ENCODE peak calls at places on chromosomes 16 and 17, in five cellular contexts. D is NT2/D1; U is gastrocnemius medialis; L is WERI-Rb-1; W is naive thymus-derived CD4-positive, alpha-beta T cell. T is an unnamed sample.

GRCh38 chr17:65901394-65901793 is 290.5 kb downstream of the CEP112 start:
- DNase-seq in D (no peak), U (no peak), L (no peak), W (no peak), T (no peak)

GRCh38 chr16:70704586-70704985 is 18.7 kb upstream of the MTSS2 start:
- DNase-seq in D (no peak), U (no peak), L (no peak), W (no peak), T (no peak)

GRCh38 chr16:23026777-23027362 is 122.4 kb downstream of the USP31 start:
- DNase-seq in D (peak; percentile 30), U (no peak), L (no peak), W (no peak), T (no peak)

GRCh38 chr16:54783226-54783625 is 147.4 kb upstream of the IRX5 start:
- DNase-seq in D (no peak), U (no peak), L (no peak), W (no peak), T (no peak)

GRCh38 chr16:11129378-11129781 is 126.6 kb downstream of the SOCS1 start:
- DNase-seq in D (no peak), U (no peak), L (no peak), W (no peak), T (no peak)

GRCh38 chr17:76276461-76277299 is 11.5 kb downstream of the UBALD2 start:
- DNase-seq in D (no peak), U (no peak), L (no peak), W (no peak), T (no peak)

GRCh38 chr17:35429702-35430101 is 2.6 kb downstream of the SLFN12 start:
- DNase-seq in D (no peak), U (no peak), L (no peak), W (no peak), T (no peak)

GRCh38 chr16:85369741-85370528 is 243.2 kb upstream of the GSE1 start:
- DNase-seq in D (no peak), U (no peak), L (peak; percentile 58), W (peak; percentile 27), T (no peak)

GRCh38 chr17:44914698-44915271 is 515 bp downstream of the GFAP start:
- DNase-seq in D (no peak), U (no peak), L (no peak), W (no peak), T (no peak)

GRCh38 chr16:11319529-11320146 is 25.6 kb upstream of the RMI2 start:
- DNase-seq in D (no peak), U (no peak), L (no peak), W (no peak), T (no peak)

GRCh38 chr16:84518804-84519341 is 14.4 kb upstream of the MEAK7 start:
- DNase-seq in D (no peak), U (no peak), L (no peak), W (peak; percentile 73), T (no peak)

GRCh38 chr17:2782030-2782429 is 14.2 kb upstream of the RAP1GAP2 start:
- DNase-seq in D (no peak), U (no peak), L (no peak), W (no peak), T (no peak)

GRCh38 chr17:47715669-47716325 is 17.2 kb upstream of the TBX21 start:
- DNase-seq in D (no peak), U (no peak), L (no peak), W (no peak), T (no peak)

GRCh38 chr16:54282923-54283734 is 3.5 kb downstream of the IRX3 start:
- DNase-seq in D (no peak), U (no peak), L (no peak), W (no peak), T (no peak)

GRCh38 chr17:15963670-15964110 is 18.8 kb downstream of the ADORA2B start:
- DNase-seq in D (no peak), U (no peak), L (no peak), W (no peak), T (no peak)

GRCh38 chr17:36723459-36723858 is 122.1 kb downstream of the MRM1 start:
- DNase-seq in D (no peak), U (no peak), L (no peak), W (no peak), T (no peak)

GRCh38 chr17:63436523-63437110 is 9.5 kb downstream of the CYB561 start:
- DNase-seq in D (no peak), U (no peak), L (peak; percentile 95), W (no peak), T (no peak)

GRCh38 chr16:67647681-67648080 is 2.7 kb downstream of the CARMIL2 start:
- DNase-seq in D (no peak), U (no peak), L (no peak), W (no peak), T (no peak)

GRCh38 chr16:85819711-85820110 is 20.2 kb downstream of the COX4I1 start:
- DNase-seq in D (no peak), U (no peak), L (no peak), W (no peak), T (no peak)

GRCh38 chr17:39757931-39758873 is 20.5 kb downstream of the GRB7 start:
- DNase-seq in D (no peak), U (no peak), L (no peak), W (no peak), T (peak; percentile 62)

GRCh38 chr17:36934759-36935630 is 2.3 kb upstream of the LHX1 start:
- DNase-seq in D (no peak), U (no peak), L (no peak), W (no peak), T (no peak)

GRCh38 chr17:41894791-41895331 is 23.9 kb downstream of the ACLY start:
- DNase-seq in D (no peak), U (peak; percentile 42), L (no peak), W (no peak), T (no peak)

GRCh38 chr17:35684046-35684802 is 47.2 kb upstream of the RASL10B start:
- DNase-seq in D (peak; percentile 70), U (no peak), L (no peak), W (no peak), T (no peak)

GRCh38 chr17:8015957-8016631 is 13.7 kb downstream of the GUCY2D start:
- DNase-seq in D (no peak), U (no peak), L (peak; percentile 45), W (peak; percentile 19), T (no peak)

GRCh38 chr17:76437467-76438402 is 15.2 kb downstream of the UBE2O start:
- DNase-seq in D (no peak), U (no peak), L (no peak), W (no peak), T (no peak)

GRCh38 chr16:67413978-67414891 is 2.0 kb downstream of the ZDHHC1 start:
- DNase-seq in D (no peak), U (no peak), L (no peak), W (no peak), T (no peak)

GRCh38 chr17:7739746-7740145 is 22.2 kb downstream of the DNAH2 start:
- DNase-seq in D (no peak), U (no peak), L (no peak), W (no peak), T (no peak)

GRCh38 chr16:680967-681745 is 946 bp downstream of the STUB1 start:
- DNase-seq in D (no peak), U (peak; percentile 79), L (peak; percentile 38), W (no peak), T (no peak)

GRCh38 chr17:30517786-30518185 is 40.6 kb downstream of the GOSR1 start:
- DNase-seq in D (no peak), U (no peak), L (no peak), W (no peak), T (no peak)

GRCh38 chr16:56102159-56102798 is 89.0 kb upstream of the GNAO1 start:
- DNase-seq in D (no peak), U (no peak), L (peak; percentile 95), W (no peak), T (no peak)

GRCh38 chr16:4382795-4383357 is 11.2 kb downstream of the VASN start:
- DNase-seq in D (no peak), U (no peak), L (peak; percentile 45), W (no peak), T (no peak)

GRCh38 chr17:60390223-60390622 is 1.7 kb downstream of the USP32 start:
- DNase-seq in D (no peak), U (no peak), L (no peak), W (no peak), T (no peak)

GRCh38 chr17:48927978-48928716 is 16.5 kb downstream of the SNF8 start:
- DNase-seq in D (no peak), U (no peak), L (no peak), W (no peak), T (no peak)
- H3K36me3 ChIP-seq in D (peaks cover 94% of the 10 kb centered on the region), U (no peaks in the 10 kb centered on the region), L (peaks cover 96% of the 10 kb centered on the region), W (peaks cover 14% of the 10 kb centered on the region), T (peaks cover 38% of the 10 kb centered on the region)

GRCh38 chr16:3030128-3030871 is 6.4 kb downstream of the BICDL2 start:
- DNase-seq in D (no peak), U (no peak), L (no peak), W (no peak), T (no peak)

GRCh38 chr16:3030872-3031212 is 5.9 kb downstream of the BICDL2 start:
- DNase-seq in D (no peak), U (no peak), L (no peak), W (no peak), T (no peak)

GRCh38 chr16:3035289-3035971 is 1.3 kb downstream of the BICDL2 start:
- DNase-seq in D (no peak), U (no peak), L (no peak), W (no peak), T (no peak)

GRCh38 chr16:3029499-3030127 is 5.8 kb downstream of the THOC6 start:
- DNase-seq in D (no peak), U (no peak), L (no peak), W (no peak), T (peak; percentile 59)

GRCh38 chr16:3032624-3033023 is 4.1 kb downstream of the BICDL2 start:
- DNase-seq in D (no peak), U (no peak), L (no peak), W (no peak), T (no peak)
- H3K27me3 ChIP-seq in D (peaks cover 41% of the 10 kb centered on the region), U (peaks cover 64% of the 10 kb centered on the region), L (peaks cover 84% of the 10 kb centered on the region), W (peaks cover 27% of the 10 kb centered on the region), T (peaks cover 9% of the 10 kb centered on the region)

DNA sequence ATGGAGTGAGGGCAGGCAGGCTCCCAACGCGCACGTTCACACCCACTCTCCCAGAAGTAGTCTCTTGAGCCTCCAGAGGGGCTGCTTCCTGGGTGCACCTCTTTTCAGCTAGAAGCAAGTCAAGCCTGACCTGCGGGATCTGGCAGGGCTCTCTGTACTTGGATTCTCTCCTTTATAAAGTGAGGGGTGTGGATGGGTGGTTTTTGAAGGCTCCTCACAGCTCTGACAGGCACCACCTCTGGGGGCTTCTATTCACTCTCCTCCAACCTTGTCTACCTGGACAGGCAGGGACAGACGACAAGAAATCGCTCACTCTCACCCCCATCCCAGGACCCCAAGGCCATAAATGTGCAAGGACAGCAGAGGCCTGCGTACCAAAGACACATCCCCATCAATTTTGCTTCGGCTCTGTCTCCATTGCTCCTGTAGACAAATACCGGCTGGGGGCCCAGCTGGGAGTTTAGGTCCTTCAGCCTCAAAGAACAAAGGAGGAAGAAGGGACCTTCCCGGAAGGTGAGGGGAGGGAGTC is 814 bp upstream of the DYNLL2 start:
- DNase-seq in D (no peak), U (no peak), L (no peak), W (no peak), T (no peak)
- H3K4me3 ChIP-seq in D (peak overlapping the region; percentile 16), U (no peak overlapping the region), L (peak overlapping the region; percentile 13), W (peak overlapping the region; percentile 49), T (peak overlapping the region; percentile 47)

DNA sequence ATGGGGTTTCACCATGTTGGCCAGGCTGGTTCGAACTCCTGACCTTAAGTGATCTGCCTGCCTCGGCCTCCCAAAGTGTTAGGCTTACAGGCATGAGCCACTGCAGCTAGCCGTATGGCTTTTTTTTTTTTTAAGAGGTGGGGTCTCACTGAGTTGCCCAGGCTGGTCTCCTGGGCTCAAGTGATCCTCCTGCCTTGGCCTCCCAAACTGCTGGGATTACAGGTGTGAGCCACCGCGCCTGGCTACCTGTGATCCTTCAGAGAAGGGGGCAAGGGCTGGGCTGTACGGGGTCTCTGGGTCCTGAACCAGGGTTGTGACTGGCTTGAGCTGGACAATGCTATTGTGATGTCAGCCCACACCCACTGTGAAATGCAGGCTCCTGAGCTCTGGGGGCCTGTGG is at the start of gene RNF151:
- DNase-seq in D (no peak), U (no peak), L (no peak), W (no peak), T (no peak)
- H3K36me3 ChIP-seq in D (peaks cover 59% of the 10 kb centered on the region), U (no peaks in the 10 kb centered on the region), L (peaks cover 34% of the 10 kb centered on the region), W (peaks cover 8% of the 10 kb centered on the region), T (peaks cover 19% of the 10 kb centered on the region)